ENCODE peak calls at places on chromosomes 13 and 19, in five cellular contexts. One of them, this sample, is unnamed. For H3K36me3, the result is how much of the 10 kb centered on the place peaks cover.

GRCh38 chr19:40831502-40832430 is 18.5 kb downstream of the CYP2A6 start:
- DNase-seq in mammary epithelial cell: peak
- DNase-seq in OCI-LY7: no peak
- DNase-seq in GM12878: no peak
- DNase-seq in endothelial cell of umbilical vein: no peak
- DNase-seq in this sample: no peak

GRCh38 chr13:68190826-68191225 is 960.7 kb upstream of the PCDH9 start:
- DNase-seq in mammary epithelial cell: peak
- DNase-seq in OCI-LY7: no peak
- DNase-seq in GM12878: no peak
- DNase-seq in endothelial cell of umbilical vein: no peak
- DNase-seq in this sample: no peak

GRCh38 chr13:96041326-96042092 is 11.7 kb downstream of the UGGT2 start:
- DNase-seq in mammary epithelial cell: no peak
- DNase-seq in OCI-LY7: no peak
- DNase-seq in GM12878: no peak
- DNase-seq in endothelial cell of umbilical vein: no peak
- DNase-seq in this sample: no peak

GRCh38 chr13:82330499-82330898 is 1551.8 kb downstream of the SLITRK1 start:
- DNase-seq in mammary epithelial cell: peak
- DNase-seq in OCI-LY7: peak
- DNase-seq in GM12878: no peak
- DNase-seq in endothelial cell of umbilical vein: peak
- DNase-seq in this sample: no peak

GRCh38 chr19:2631213-2631821 is 71.2 kb downstream of the GNG7 start:
- DNase-seq in mammary epithelial cell: no peak
- DNase-seq in OCI-LY7: peak
- DNase-seq in GM12878: no peak
- DNase-seq in endothelial cell of umbilical vein: peak
- DNase-seq in this sample: peak

GRCh38 chr13:107969551-107969950 is 245.8 kb downstream of the LIG4 start:
- DNase-seq in mammary epithelial cell: no peak
- DNase-seq in OCI-LY7: no peak
- DNase-seq in GM12878: no peak
- DNase-seq in endothelial cell of umbilical vein: no peak
- DNase-seq in this sample: no peak

GRCh38 chr13:69948016-69948415 is 159.6 kb upstream of the ATXN8OS start:
- DNase-seq in mammary epithelial cell: no peak
- DNase-seq in OCI-LY7: no peak
- DNase-seq in GM12878: peak
- DNase-seq in endothelial cell of umbilical vein: peak
- DNase-seq in this sample: peak

GRCh38 chr13:44050450-44051063 is 170.9 kb downstream of the LACC1 start:
- DNase-seq in mammary epithelial cell: peak
- DNase-seq in OCI-LY7: peak
- DNase-seq in GM12878: no peak
- DNase-seq in endothelial cell of umbilical vein: peak
- DNase-seq in this sample: no peak

GRCh38 chr13:31870511-31870910 is 131.2 kb downstream of the RXFP2 start:
- DNase-seq in mammary epithelial cell: peak
- DNase-seq in OCI-LY7: no peak
- DNase-seq in GM12878: no peak
- DNase-seq in endothelial cell of umbilical vein: no peak
- DNase-seq in this sample: no peak

GRCh38 chr19:40139533-40140287 is 49.0 kb upstream of the ZNF780A start:
- DNase-seq in mammary epithelial cell: peak
- DNase-seq in OCI-LY7: peak
- DNase-seq in GM12878: no peak
- DNase-seq in endothelial cell of umbilical vein: peak
- DNase-seq in this sample: no peak

GRCh38 chr13:73556902-73557301 is 498.1 kb downstream of the KLF5 start:
- DNase-seq in mammary epithelial cell: peak
- DNase-seq in OCI-LY7: no peak
- DNase-seq in GM12878: no peak
- DNase-seq in endothelial cell of umbilical vein: no peak
- DNase-seq in this sample: no peak

GRCh38 chr19:51166846-51167490 is 24.9 kb downstream of the SIGLEC7 start:
- DNase-seq in mammary epithelial cell: no peak
- DNase-seq in OCI-LY7: no peak
- DNase-seq in GM12878: no peak
- DNase-seq in endothelial cell of umbilical vein: no peak
- DNase-seq in this sample: no peak

GRCh38 chr19:14006085-14006765 is at the start of gene RFX1:
- DNase-seq in mammary epithelial cell: peak
- DNase-seq in OCI-LY7: peak
- DNase-seq in GM12878: peak
- DNase-seq in endothelial cell of umbilical vein: peak
- DNase-seq in this sample: peak

GRCh38 chr13:60620611-60621395 is 223.8 kb downstream of the TDRD3 start:
- DNase-seq in mammary epithelial cell: no peak
- DNase-seq in OCI-LY7: no peak
- DNase-seq in GM12878: no peak
- DNase-seq in endothelial cell of umbilical vein: no peak
- DNase-seq in this sample: no peak

GRCh38 chr13:31427151-31427867 is 227.5 kb downstream of the B3GLCT start:
- DNase-seq in mammary epithelial cell: no peak
- DNase-seq in OCI-LY7: no peak
- DNase-seq in GM12878: no peak
- DNase-seq in endothelial cell of umbilical vein: peak
- DNase-seq in this sample: no peak

GRCh38 chr19:49339364-49340068 is 4.3 kb downstream of the CD37 start:
- DNase-seq in mammary epithelial cell: peak
- DNase-seq in OCI-LY7: no peak
- DNase-seq in GM12878: no peak
- DNase-seq in endothelial cell of umbilical vein: peak
- DNase-seq in this sample: peak

GRCh38 chr13:52892925-52893324 is 44.5 kb upstream of the PCDH8 start:
- DNase-seq in mammary epithelial cell: peak
- DNase-seq in OCI-LY7: no peak
- DNase-seq in GM12878: no peak
- DNase-seq in endothelial cell of umbilical vein: no peak
- DNase-seq in this sample: no peak

GRCh38 chr13:24141333-24141910 is 19.1 kb upstream of the SPATA13 start:
- DNase-seq in mammary epithelial cell: no peak
- DNase-seq in OCI-LY7: no peak
- DNase-seq in GM12878: no peak
- DNase-seq in endothelial cell of umbilical vein: no peak
- DNase-seq in this sample: no peak

GRCh38 chr19:38665950-38666661 is 18.7 kb downstream of the ACTN4 start:
- DNase-seq in mammary epithelial cell: no peak
- DNase-seq in OCI-LY7: no peak
- DNase-seq in GM12878: no peak
- DNase-seq in endothelial cell of umbilical vein: peak
- DNase-seq in this sample: no peak

GRCh38 chr13:50119593-50119992 is 104.3 kb downstream of the KCNRG start:
- DNase-seq in mammary epithelial cell: no peak
- DNase-seq in OCI-LY7: no peak
- DNase-seq in GM12878: no peak
- DNase-seq in endothelial cell of umbilical vein: peak
- DNase-seq in this sample: no peak

GRCh38 chr19:3095375-3096191 is 1.4 kb downstream of the GNA11 start:
- DNase-seq in mammary epithelial cell: peak
- DNase-seq in OCI-LY7: no peak
- DNase-seq in GM12878: no peak
- DNase-seq in endothelial cell of umbilical vein: no peak
- DNase-seq in this sample: peak

GRCh38 chr13:69935043-69935442 is 172.6 kb upstream of the ATXN8OS start:
- DNase-seq in mammary epithelial cell: peak
- DNase-seq in OCI-LY7: peak
- DNase-seq in GM12878: no peak
- DNase-seq in endothelial cell of umbilical vein: no peak
- DNase-seq in this sample: no peak

GRCh38 chr13:27574661-27575060 is 45.7 kb downstream of the LNX2 start:
- DNase-seq in mammary epithelial cell: no peak
- DNase-seq in OCI-LY7: no peak
- DNase-seq in GM12878: no peak
- DNase-seq in endothelial cell of umbilical vein: no peak
- DNase-seq in this sample: no peak

GRCh38 chr13:101415358-101416174 is 742 bp downstream of the NALCN start:
- DNase-seq in mammary epithelial cell: no peak
- DNase-seq in OCI-LY7: no peak
- DNase-seq in GM12878: no peak
- DNase-seq in endothelial cell of umbilical vein: peak
- DNase-seq in this sample: no peak

GRCh38 chr13:79141082-79141481 is 265.0 kb downstream of the RBM26 start:
- DNase-seq in mammary epithelial cell: no peak
- DNase-seq in OCI-LY7: no peak
- DNase-seq in GM12878: no peak
- DNase-seq in endothelial cell of umbilical vein: no peak
- DNase-seq in this sample: no peak

GRCh38 chr19:5864013-5864720 is 6.2 kb downstream of the FUT5 start:
- DNase-seq in mammary epithelial cell: no peak
- DNase-seq in OCI-LY7: no peak
- DNase-seq in GM12878: no peak
- DNase-seq in endothelial cell of umbilical vein: no peak
- DNase-seq in this sample: no peak

GRCh38 chr13:52405767-52406494 is at the start of gene THSD1:
- DNase-seq in mammary epithelial cell: peak
- DNase-seq in OCI-LY7: no peak
- DNase-seq in GM12878: no peak
- DNase-seq in endothelial cell of umbilical vein: peak
- DNase-seq in this sample: peak

GRCh38 chr19:17703823-17704463 is 15.3 kb upstream of the MAP1S start:
- DNase-seq in mammary epithelial cell: peak
- DNase-seq in OCI-LY7: peak
- DNase-seq in GM12878: no peak
- DNase-seq in endothelial cell of umbilical vein: peak
- DNase-seq in this sample: no peak
- TF ChIP-seq CTCF in mammary epithelial cell: peak
- TF ChIP-seq CTCF in OCI-LY7: peak
- TF ChIP-seq CTCF in GM12878: peak
- TF ChIP-seq CTCF in endothelial cell of umbilical vein: peak
- TF ChIP-seq CTCF in this sample: peak

GRCh38 chr19:35021596-35021995 is 8.7 kb upstream of the SCN1B start:
- DNase-seq in mammary epithelial cell: no peak
- DNase-seq in OCI-LY7: no peak
- DNase-seq in GM12878: no peak
- DNase-seq in endothelial cell of umbilical vein: no peak
- DNase-seq in this sample: no peak
- H3K36me3 ChIP-seq in mammary epithelial cell: under half
- H3K36me3 ChIP-seq in OCI-LY7: half or more
- H3K36me3 ChIP-seq in GM12878: under half
- H3K36me3 ChIP-seq in endothelial cell of umbilical vein: under half
- H3K36me3 ChIP-seq in this sample: under half

DNA sequence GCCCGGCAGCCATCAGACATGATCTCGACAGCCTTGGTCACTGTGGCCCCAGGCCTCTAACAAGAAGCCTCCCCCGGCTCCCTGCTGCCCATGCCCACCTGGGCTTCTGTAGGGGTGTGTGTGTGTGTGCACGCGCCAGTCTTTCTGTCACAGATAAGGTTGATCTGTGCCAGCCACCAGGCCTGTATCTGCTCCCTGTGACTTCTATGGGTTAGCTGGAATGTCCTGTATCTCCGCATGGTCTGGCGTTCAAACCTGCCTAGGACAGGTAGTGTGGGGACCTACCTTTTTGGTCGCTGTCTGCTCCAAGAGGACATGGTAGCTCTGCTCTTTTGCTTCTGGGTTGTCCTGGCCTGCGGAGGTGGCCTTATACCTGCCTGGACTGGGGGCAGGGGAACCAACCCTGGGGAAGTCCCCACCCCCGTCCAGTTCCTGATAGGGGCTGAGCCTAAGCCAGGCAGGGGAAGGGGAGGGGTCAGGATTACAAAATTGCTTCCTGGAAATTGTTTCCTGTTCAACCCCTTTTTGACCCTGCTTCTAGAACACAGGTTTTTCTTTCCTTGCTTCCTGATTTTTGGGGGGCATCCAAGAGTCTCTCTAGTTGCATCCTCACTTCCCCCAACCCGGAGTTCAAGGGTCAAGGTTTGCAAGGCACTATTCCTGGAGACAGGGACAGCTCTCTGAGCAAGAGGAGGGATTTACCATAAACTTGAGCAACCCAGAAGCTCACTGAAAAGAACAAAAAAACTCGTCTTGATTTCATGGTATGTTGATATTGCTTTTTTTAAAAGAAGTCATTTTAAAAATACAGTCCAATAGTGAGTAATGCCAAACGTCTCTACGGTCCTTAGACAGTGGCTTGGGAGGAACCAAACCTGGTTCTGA is at the start of gene LRG1:
- DNase-seq in mammary epithelial cell: no peak
- DNase-seq in OCI-LY7: peak
- DNase-seq in GM12878: peak
- DNase-seq in endothelial cell of umbilical vein: peak
- DNase-seq in this sample: peak
- H3K4me3 ChIP-seq in mammary epithelial cell: no peak
- H3K4me3 ChIP-seq in OCI-LY7: peak
- H3K4me3 ChIP-seq in GM12878: peak
- H3K4me3 ChIP-seq in endothelial cell of umbilical vein: no peak
- H3K4me3 ChIP-seq in this sample: peak

GRCh38 chr13:106535552-106536243 is at the start of gene EFNB2:
- DNase-seq in mammary epithelial cell: peak
- DNase-seq in OCI-LY7: peak
- DNase-seq in GM12878: peak
- DNase-seq in endothelial cell of umbilical vein: peak
- DNase-seq in this sample: peak

GRCh38 chr13:106533101-106533939 is 2.1 kb downstream of the EFNB2 start:
- DNase-seq in mammary epithelial cell: peak
- DNase-seq in OCI-LY7: no peak
- DNase-seq in GM12878: no peak
- DNase-seq in endothelial cell of umbilical vein: peak
- DNase-seq in this sample: peak

GRCh38 chr13:106532111-106532929 is 3.1 kb downstream of the EFNB2 start:
- DNase-seq in mammary epithelial cell: peak
- DNase-seq in OCI-LY7: no peak
- DNase-seq in GM12878: no peak
- DNase-seq in endothelial cell of umbilical vein: peak
- DNase-seq in this sample: no peak

GRCh38 chr13:106534844-106535551 is 464 bp downstream of the EFNB2 start:
- DNase-seq in mammary epithelial cell: peak
- DNase-seq in OCI-LY7: peak
- DNase-seq in GM12878: no peak
- DNase-seq in endothelial cell of umbilical vein: peak
- DNase-seq in this sample: peak

DNA sequence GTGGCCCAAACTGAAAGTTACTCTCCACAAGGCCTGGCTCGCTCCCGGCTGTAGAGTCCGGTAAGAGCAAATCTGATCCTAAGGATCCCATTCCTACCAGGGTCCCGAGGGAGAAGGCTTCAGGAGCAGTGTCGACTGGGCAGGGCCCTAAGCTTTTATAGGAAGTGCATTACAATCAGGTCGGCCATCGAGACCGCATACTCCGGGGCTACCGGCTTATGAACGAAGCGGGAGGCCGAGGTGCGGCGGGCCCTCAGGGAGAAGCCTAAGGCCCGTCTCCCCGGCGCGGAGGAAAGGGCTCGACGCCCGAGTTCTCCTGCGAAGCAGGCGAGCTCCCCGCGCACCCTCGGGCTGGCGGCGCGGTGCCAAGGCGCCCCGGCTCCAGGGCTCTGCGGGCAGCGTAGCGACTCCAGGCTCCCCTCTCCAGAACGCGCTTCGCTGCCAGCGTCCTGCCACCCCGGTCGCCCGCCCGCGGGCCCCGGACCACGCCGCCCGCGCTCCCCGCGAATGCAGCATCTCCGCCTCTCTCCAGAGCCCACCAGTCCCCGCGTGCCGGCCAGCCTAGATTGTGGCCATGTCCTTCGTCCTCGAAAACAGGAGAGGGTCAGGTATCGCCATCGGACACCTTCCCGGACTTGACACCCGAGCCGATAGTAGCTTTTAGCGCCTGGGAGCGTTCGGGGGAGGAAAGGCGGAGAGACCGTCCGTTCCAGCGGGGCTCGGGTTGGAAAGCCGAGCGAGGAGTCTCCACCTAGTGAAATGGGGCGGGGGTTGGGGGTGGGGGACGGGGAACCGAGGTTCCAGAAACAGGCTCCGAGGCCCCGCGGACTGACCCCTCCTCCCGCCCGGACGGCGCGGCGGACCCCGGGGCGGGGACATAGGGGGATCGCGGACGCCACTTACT is 1.3 kb downstream of the EFNB2 start:
- DNase-seq in mammary epithelial cell: peak
- DNase-seq in OCI-LY7: no peak
- DNase-seq in GM12878: no peak
- DNase-seq in endothelial cell of umbilical vein: peak
- DNase-seq in this sample: peak
- TF ChIP-seq CTCF in mammary epithelial cell: no peak
- TF ChIP-seq CTCF in OCI-LY7: no peak
- TF ChIP-seq CTCF in GM12878: no peak
- TF ChIP-seq CTCF in endothelial cell of umbilical vein: no peak
- TF ChIP-seq CTCF in this sample: no peak

This sample was measured in GM06990.